ENCODE peak calls at places on chromosomes 3 and 15, in seven cellular contexts. U is psoas muscle; H is Peyer's patch; V is brain microvascular endothelial cell; M is CD4-positive, alpha-beta memory T cell; T is astrocyte; J is WERI-Rb-1. N is an unnamed sample.
A peak's percentile ranks its signal among the peaks of the same experiment; 100 is the strongest.

GRCh38 chr15:91947370-91947769 is 93.9 kb downstream of the SLCO3A1 start:
- DNase-seq in V (no peak), J (no peak), H (no peak), U (no peak), M (no peak), T (no peak), N (no peak)

GRCh38 chr3:69504232-69504631 is 118.3 kb upstream of the FRMD4B start:
- DNase-seq in V (peak; percentile 22), H (no peak), U (no peak), J (no peak), M (no peak), T (no peak), N (no peak)

GRCh38 chr3:169467703-169468102 is 195.8 kb downstream of the MECOM start:
- DNase-seq in U (no peak), H (no peak), M (no peak), T (no peak), J (no peak), V (no peak), N (no peak)

GRCh38 chr3:111984636-111985298 is 5.9 kb downstream of the ABHD10 start:
- DNase-seq in V (no peak), J (no peak), M (no peak), T (no peak), U (no peak), H (no peak), N (no peak)

GRCh38 chr15:41840092-41840491 is 1.4 kb downstream of the PLA2G4B start:
- DNase-seq in H (no peak), V (no peak), M (no peak), T (no peak), U (no peak), J (peak; percentile 32), N (no peak)

GRCh38 chr3:179149239-179149887 is 1.2 kb downstream of the PIK3CA start:
- DNase-seq in T (peak; percentile 27), U (no peak), H (peak; percentile 39), V (peak; percentile 17), J (no peak), M (peak; percentile 41), N (peak; percentile 47)

GRCh38 chr3:81643721-81644120 is 117.7 kb downstream of the GBE1 start:
- DNase-seq in T (peak; percentile 22), U (no peak), M (no peak), V (peak; percentile 12), J (peak; percentile 29), H (no peak), N (no peak)

GRCh38 chr15:88615303-88616107 is 5.6 kb upstream of the AEN start:
- DNase-seq in H (no peak), T (no peak), J (no peak), V (no peak), U (no peak), M (no peak), N (no peak)

GRCh38 chr3:169627073-169627472 is 36.4 kb downstream of the MECOM start:
- DNase-seq in M (no peak), J (no peak), V (no peak), U (no peak), T (no peak), H (no peak), N (no peak)

GRCh38 chr15:80436511-80437307 is 32.5 kb downstream of the ARNT2 start:
- DNase-seq in U (no peak), T (peak; percentile 73), M (no peak), H (peak; percentile 6), J (no peak), V (no peak), N (no peak)

GRCh38 chr3:101695779-101696372 is 9.4 kb upstream of the RPL24 start:
- DNase-seq in J (peak; percentile 32), U (no peak), V (peak; percentile 70), H (no peak), T (peak; percentile 25), M (peak; percentile 51), N (peak; percentile 14)

GRCh38 chr15:52786436-52787122 is 3.6 kb downstream of the ONECUT1 start:
- DNase-seq in V (no peak), M (no peak), T (no peak), H (no peak), U (no peak), J (no peak), N (peak; percentile 89)

GRCh38 chr15:59283717-59284336 is 77.2 kb downstream of the LDHAL6B start:
- DNase-seq in T (no peak), H (no peak), M (no peak), U (no peak), V (no peak), J (no peak), N (no peak)

GRCh38 chr15:66842710-66843441 is 140.8 kb downstream of the SMAD6 start:
- DNase-seq in U (peak; percentile 83), T (peak; percentile 52), M (no peak), H (peak; percentile 19), J (peak; percentile 45), V (peak; percentile 48), N (peak; percentile 94)

GRCh38 chr15:28262438-28262837 is 59.5 kb downstream of the HERC2 start:
- DNase-seq in V (no peak), U (no peak), T (no peak), H (no peak), J (no peak), M (no peak), N (no peak)

GRCh38 chr3:156615592-156616173 is 58.7 kb upstream of the TIPARP start:
- DNase-seq in T (peak; percentile 95), U (no peak), M (no peak), V (peak; percentile 60), J (no peak), H (no peak), N (no peak)

GRCh38 chr3:153209596-153209995 is 47.6 kb downstream of the RAP2B start:
- DNase-seq in J (no peak), M (no peak), V (peak; percentile 51), T (peak; percentile 42), H (no peak), U (peak; percentile 18), N (no peak)

GRCh38 chr3:114299421-114299820 is 5.6 kb downstream of the TIGIT start:
- DNase-seq in T (no peak), H (no peak), U (no peak), M (no peak), V (peak; percentile 12), J (peak; percentile 54), N (peak; percentile 81)

GRCh38 chr3:54427951-54428871 is 305.9 kb downstream of the CACNA2D3 start:
- DNase-seq in H (peak; percentile 17), M (no peak), V (peak; percentile 70), U (peak; percentile 15), J (peak; percentile 66), T (peak; percentile 80), N (peak; percentile 73)

GRCh38 chr3:52068055-52068704 is 11.8 kb upstream of the DUSP7 start:
- DNase-seq in V (no peak), H (no peak), J (no peak), T (no peak), U (no peak), M (no peak), N (no peak)

GRCh38 chr3:47863391-47864128 is 60.6 kb downstream of the DHX30 start:
- DNase-seq in V (no peak), J (no peak), M (no peak), U (no peak), T (no peak), H (peak; percentile 13), N (no peak)

GRCh38 chr3:197428117-197428761 is 127.5 kb downstream of the BDH1 start:
- DNase-seq in M (peak; percentile 12), V (no peak), U (no peak), T (peak; percentile 86), H (no peak), J (peak; percentile 68), N (peak; percentile 78)

GRCh38 chr15:31155136-31155535 is 53.6 kb upstream of the TRPM1 start:
- DNase-seq in H (no peak), V (no peak), U (no peak), T (no peak), M (no peak), J (no peak), N (no peak)

GRCh38 chr3:12758025-12758830 is 831 bp downstream of the TMEM40 start:
- DNase-seq in U (peak; percentile 46), J (no peak), T (peak; percentile 51), H (no peak), V (peak; percentile 59), M (no peak), N (peak; percentile 91)

GRCh38 chr3:33115024-33115768 is 1.4 kb downstream of the CRTAP start:
- DNase-seq in J (no peak), T (peak; percentile 92), H (peak; percentile 56), V (peak; percentile 80), M (no peak), U (peak; percentile 78), N (peak; percentile 74)

GRCh38 chr3:39577541-39577940 is 110.1 kb downstream of the MOBP start:
- DNase-seq in M (no peak), J (no peak), H (no peak), T (no peak), U (no peak), V (no peak), N (no peak)

GRCh38 chr3:10483364-10483675 is 22.1 kb downstream of the ATP2B2 start:
- DNase-seq in V (no peak), J (no peak), H (no peak), U (no peak), M (no peak), T (no peak), N (peak; percentile 31)
- H3K27ac ChIP-seq in V (no peak overlapping the region), J (no peak overlapping the region), H (no peak overlapping the region), U (no peak overlapping the region), M (no peak overlapping the region), T (no peak overlapping the region), N (no peak overlapping the region)

GRCh38 chr3:56087460-56087859 is 380.8 kb downstream of the ERC2 start:
- DNase-seq in H (no peak), M (no peak), U (no peak), V (no peak), J (no peak), T (no peak), N (no peak)
- H3K27ac ChIP-seq in H (no peak overlapping the region), M (no peak overlapping the region), U (no peak overlapping the region), V (no peak overlapping the region), J (no peak overlapping the region), T (no peak overlapping the region), N (no peak overlapping the region)

GRCh38 chr15:49649987-49650386 is 29.1 kb downstream of the DTWD1 start:
- DNase-seq in T (no peak), J (no peak), U (no peak), H (no peak), V (no peak), M (no peak), N (no peak)

GRCh38 chr15:49645277-49645676 is 24.4 kb downstream of the DTWD1 start:
- DNase-seq in J (no peak), V (no peak), H (no peak), T (no peak), U (no peak), M (no peak), N (no peak)

GRCh38 chr15:49644364-49644794 is 23.5 kb downstream of the DTWD1 start:
- DNase-seq in M (no peak), V (peak; percentile 11), J (no peak), T (peak; percentile 36), U (no peak), H (no peak), N (no peak)

GRCh38 chr15:49646891-49647290 is 26.0 kb downstream of the DTWD1 start:
- DNase-seq in J (no peak), U (no peak), V (no peak), M (no peak), T (no peak), H (no peak), N (no peak)

GRCh38 chr15:49645937-49646336 is 25.1 kb downstream of the DTWD1 start:
- DNase-seq in V (peak; percentile 90), J (no peak), U (peak; percentile 21), T (peak; percentile 79), M (no peak), H (no peak), N (peak; percentile 30)
- H3K27ac ChIP-seq in V (no peak overlapping the region), J (no peak overlapping the region), U (no peak overlapping the region), T (peak overlapping the region; percentile 15), M (no peak overlapping the region), H (no peak overlapping the region), N (peak overlapping the region; percentile 63)

GRCh38 chr3:108076564-108076963 is 14.3 kb downstream of the CD47 start:
- DNase-seq in V (no peak), T (no peak), J (no peak), U (no peak), M (no peak), H (no peak), N (no peak)
- H3K27ac ChIP-seq in V (no peak overlapping the region), T (no peak overlapping the region), J (no peak overlapping the region), U (no peak overlapping the region), M (no peak overlapping the region), H (no peak overlapping the region), N (no peak overlapping the region)

N was measured in osteoblast.